ENCODE peak calls at places on chromosomes 1 and 21, in four cellular contexts. U is GM12878, M is HCT116, Z is HepG2. F is an unnamed sample.

GRCh38 chr1:3465091-3465934 is 10.8 kb downstream of the ARHGEF16 start:
- DNase-seq in Z (no peak), M (no peak), U (no peak), F (no peak)

GRCh38 chr1:37392051-37392450 is 82.3 kb upstream of the ZC3H12A start:
- DNase-seq in U (no peak), M (no peak), Z (no peak), F (no peak)

GRCh38 chr1:208069317-208069716 is 158.4 kb upstream of the CD34 start:
- DNase-seq in U (no peak), M (no peak), Z (no peak), F (no peak)

GRCh38 chr1:206606867-206607266 is 5.4 kb downstream of the EIF2D start:
- DNase-seq in M (peak; percentile 36), U (no peak), Z (peak; percentile 56), F (no peak)

GRCh38 chr1:68011786-68012375 is 38.5 kb downstream of the DIRAS3 start:
- DNase-seq in Z (no peak), M (no peak), U (no peak), F (no peak)

GRCh38 chr1:226217273-226217672 is 6.2 kb upstream of the MIXL1 start:
- DNase-seq in U (no peak), Z (no peak), M (no peak), F (no peak)

GRCh38 chr1:239536165-239536849 is 149.9 kb downstream of the CHRM3 start:
- DNase-seq in M (no peak), U (no peak), Z (no peak), F (no peak)

GRCh38 chr21:42144679-42145568 is 73.8 kb downstream of the UMODL1 start:
- DNase-seq in U (no peak), M (no peak), Z (no peak), F (no peak)

GRCh38 chr1:164320780-164321683 is 238.0 kb upstream of the PBX1 start:
- DNase-seq in M (no peak), U (no peak), Z (no peak), F (no peak)

GRCh38 chr1:205709640-205710039 is 29.3 kb upstream of the SLC45A3 start:
- DNase-seq in U (no peak), M (no peak), Z (peak; percentile 48), F (no peak)

GRCh38 chr1:57327946-57328345 is 95.9 kb downstream of the DAB1 start:
- DNase-seq in U (no peak), Z (no peak), M (no peak), F (no peak)

GRCh38 chr1:27526569-27527222 is 36.7 kb upstream of the WASF2 start:
- DNase-seq in Z (peak; percentile 54), U (no peak), M (no peak), F (no peak)

GRCh38 chr21:43734830-43735229 is 15.9 kb downstream of the PDXK start:
- DNase-seq in M (no peak), U (no peak), Z (no peak), F (no peak)

GRCh38 chr1:40038693-40039092 is 1.8 kb upstream of the CAP1 start:
- DNase-seq in Z (no peak), U (no peak), M (no peak), F (no peak)

GRCh38 chr1:19124273-19124672 is 85.8 kb downstream of the UBR4 start:
- DNase-seq in Z (no peak), U (no peak), M (no peak), F (no peak)

GRCh38 chr1:226763741-226764264 is 24.7 kb upstream of the ITPKB start:
- DNase-seq in Z (no peak), M (no peak), U (no peak), F (peak; percentile 69)

GRCh38 chr21:44959376-44960091 is 19.7 kb downstream of the SLX9 start:
- DNase-seq in Z (no peak), M (no peak), U (no peak), F (no peak)

GRCh38 chr1:246961939-246962373 is 30.2 kb upstream of the AHCTF1 start:
- DNase-seq in U (no peak), M (no peak), Z (no peak), F (no peak)

DNA sequence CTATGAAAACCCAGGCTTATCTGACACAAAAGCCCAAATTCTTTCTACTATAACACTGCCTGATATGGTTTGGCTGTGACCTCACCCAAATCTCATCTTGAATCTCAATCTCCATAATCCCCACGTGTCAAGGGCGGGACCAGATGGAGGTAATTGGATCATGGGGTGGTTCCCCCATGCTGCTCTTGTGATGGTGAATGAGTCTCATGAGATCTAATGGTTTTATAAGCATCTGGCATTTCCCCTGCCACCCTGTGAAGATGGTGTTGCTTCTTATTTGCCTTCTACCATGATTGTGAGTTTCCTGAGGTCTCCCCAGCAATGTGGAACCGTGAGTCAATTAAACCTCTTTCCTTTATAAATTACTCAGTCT is 123.3 kb upstream of the USP24 start:
- DNase-seq in U (no peak), M (no peak), Z (no peak), F (no peak)
- H3K27me3 ChIP-seq in U (no peaks in the 10 kb centered on the region), M (no peaks in the 10 kb centered on the region), Z (no peaks in the 10 kb centered on the region), F (no peaks in the 10 kb centered on the region)

GRCh38 chr1:192810253-192810880 is 1.5 kb downstream of the RGS2 start:
- DNase-seq in M (no peak), U (no peak), Z (no peak), F (no peak)
- TF ChIP-seq SIN3A in M (no peak), U (no peak), Z (no peak), F (no peak)

GRCh38 chr1:230976360-230976759 is 2.3 kb downstream of the TTC13 start:
- DNase-seq in Z (no peak), U (no peak), M (no peak), F (no peak)
- H3K4me3 ChIP-seq in Z (no peak overlapping the region), U (peak overlapping the region; percentile 80), M (no peak overlapping the region), F (no peak overlapping the region)

GRCh38 chr1:30330644-30331043 is 392.7 kb downstream of the MATN1 start:
- DNase-seq in U (no peak), M (no peak), Z (no peak), F (no peak)

GRCh38 chr1:30334767-30335166 is 388.6 kb downstream of the MATN1 start:
- DNase-seq in U (no peak), M (no peak), Z (no peak), F (no peak)

GRCh38 chr1:30329802-30330557 is 393.4 kb downstream of the MATN1 start:
- DNase-seq in M (no peak), Z (no peak), U (no peak), F (no peak)

GRCh38 chr1:30331415-30332065 is 391.8 kb downstream of the MATN1 start:
- DNase-seq in M (no peak), U (no peak), Z (no peak), F (no peak)

DNA sequence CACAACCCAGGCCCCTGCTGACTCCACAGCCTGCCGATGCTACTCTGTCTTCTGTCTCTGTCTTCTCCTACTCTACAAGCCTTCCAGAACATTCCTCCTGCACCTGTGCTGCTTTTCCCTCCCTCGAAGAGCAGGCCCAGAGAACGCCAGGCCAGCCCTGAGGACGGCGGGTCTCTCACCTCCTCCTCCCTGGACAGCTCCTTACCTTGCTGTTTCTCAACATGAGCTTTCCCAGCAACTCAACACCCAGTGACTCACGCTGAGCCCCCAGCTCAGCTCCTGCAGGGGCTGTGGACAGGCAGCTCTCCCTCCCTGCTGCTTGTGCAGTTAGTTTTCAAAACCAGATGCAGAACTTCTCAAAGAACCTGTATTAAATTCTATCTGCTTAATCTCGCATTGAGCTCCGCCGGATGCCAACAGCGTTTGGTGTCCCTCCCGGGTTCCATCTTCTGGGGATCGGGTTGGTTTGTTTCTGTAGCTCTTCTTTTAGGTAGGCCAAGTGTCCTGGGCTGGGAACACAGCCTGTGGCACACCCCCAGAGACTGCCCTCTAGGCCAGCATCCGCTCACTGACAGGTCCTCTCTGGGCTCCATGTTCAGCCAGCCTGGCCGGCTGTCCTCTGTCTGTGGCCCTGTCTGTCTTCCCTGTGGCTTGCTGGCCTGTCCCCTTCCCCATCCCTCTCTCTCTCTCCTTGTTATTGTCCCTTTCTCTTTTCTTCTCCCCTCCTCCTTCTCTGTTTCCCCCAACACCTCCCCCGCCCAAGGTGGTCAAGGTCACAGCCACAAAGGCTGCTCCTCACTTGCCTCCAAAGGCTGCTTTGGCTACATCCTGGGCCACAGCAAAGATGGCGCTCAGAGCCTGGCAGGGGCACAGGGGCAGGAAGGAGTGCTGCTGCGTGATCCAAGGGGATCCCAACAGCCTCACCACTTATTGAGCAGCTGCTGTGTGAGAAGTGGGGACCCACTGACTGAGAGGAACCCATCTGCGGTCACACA is 391.0 kb downstream of the MATN1 start:
- DNase-seq in U (no peak), M (no peak), Z (no peak), F (no peak)
- H3K27me3 ChIP-seq in U (peaks cover 2% of the 10 kb centered on the region), M (no peaks in the 10 kb centered on the region), Z (no peaks in the 10 kb centered on the region), F (no peaks in the 10 kb centered on the region)

GRCh38 chr1:53732912-53733317 is 6.0 kb downstream of the GLIS1 start:
- DNase-seq in U (no peak), Z (no peak), M (no peak), F (no peak)
- TF ChIP-seq SIN3A in U (no peak), Z (no peak), M (no peak), F (no peak)

GRCh38 chr1:61071205-61071830 is 11.0 kb upstream of the NFIA start:
- DNase-seq in Z (no peak), M (no peak), U (no peak), F (no peak)

GRCh38 chr1:61064673-61065072 is 17.7 kb upstream of the NFIA start:
- DNase-seq in Z (no peak), U (no peak), M (no peak), F (no peak)

GRCh38 chr1:61070054-61070453 is 12.3 kb upstream of the NFIA start:
- DNase-seq in Z (no peak), M (no peak), U (no peak), F (no peak)

DNA sequence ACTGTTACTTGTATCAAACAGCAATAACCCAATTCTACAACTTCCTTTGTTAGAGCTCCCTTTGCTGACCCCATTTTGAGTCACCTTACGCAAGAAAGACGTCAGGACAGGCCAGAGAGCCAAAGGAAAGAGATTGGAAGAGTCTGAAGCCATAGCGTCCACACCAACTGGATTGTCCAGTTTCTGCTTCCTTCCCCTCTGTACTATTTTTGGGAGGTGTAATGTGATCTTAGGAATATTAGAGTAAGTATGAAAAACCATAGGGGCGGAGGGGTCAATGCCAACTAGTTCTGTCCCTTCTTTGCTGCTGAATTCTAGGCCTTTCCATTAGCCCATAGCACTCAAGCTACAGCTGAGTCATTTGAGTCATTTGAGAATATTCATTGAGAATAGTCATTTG is 14.9 kb upstream of the NFIA start:
- DNase-seq in Z (no peak), U (no peak), M (no peak), F (no peak)
- H3K4me3 ChIP-seq in Z (no peak overlapping the region), U (no peak overlapping the region), M (no peak overlapping the region), F (no peak overlapping the region)

F was measured in Panc1.